ENCODE peak calls at places on chromosomes 13 and 19, in nine cellular contexts. D, F, B, X, N, H, A, J and C are unnamed samples. For H3K4me1, the result is how much of the 10 kb centered on the place peaks cover.

GRCh38 chr13:75319244-75319643 is 162.7 kb downstream of the TBC1D4 start:
- DNase-seq in D (no peak), A (no peak), J (no peak), X (no peak), N (no peak), H (peak), B (no peak), F (no peak), C (no peak)

GRCh38 chr13:111929036-111929616 is 137.8 kb upstream of the SOX1 start:
- DNase-seq in F (no peak), N (no peak), J (no peak), B (no peak), H (no peak), X (no peak), A (no peak), D (no peak), C (no peak)

GRCh38 chr13:110483386-110483785 is 78.1 kb downstream of the RAB20 start:
- DNase-seq in J (no peak), A (no peak), N (no peak), D (no peak), F (no peak), H (no peak), X (no peak), B (no peak), C (no peak)

GRCh38 chr19:38148337-38148736 is 75.7 kb downstream of the DPF1 start:
- DNase-seq in D (no peak), N (no peak), F (no peak), X (no peak), H (no peak), A (no peak), B (no peak), J (no peak), C (no peak)

GRCh38 chr13:39777527-39778061 is 122.1 kb downstream of the COG6 start:
- DNase-seq in A (peak), J (peak), B (no peak), H (peak), X (peak), D (peak), N (no peak), F (peak), C (peak)

GRCh38 chr19:17404015-17404414 is 1.4 kb downstream of the BST2 start:
- DNase-seq in D (no peak), J (no peak), F (no peak), N (no peak), A (peak), X (no peak), B (no peak), H (no peak), C (no peak)

GRCh38 chr13:101424381-101425155 is 8.3 kb upstream of the NALCN start:
- DNase-seq in D (no peak), H (peak), X (no peak), A (no peak), N (no peak), J (no peak), B (no peak), F (no peak), C (no peak)

GRCh38 chr19:1865172-1866010 is 2.0 kb upstream of the KLF16 start:
- DNase-seq in B (peak), A (no peak), N (no peak), X (no peak), H (no peak), J (no peak), F (no peak), D (no peak), C (no peak)

GRCh38 chr13:110911880-110912279 is 3.0 kb downstream of the ANKRD10 start:
- DNase-seq in B (no peak), X (no peak), F (no peak), H (peak), D (no peak), A (no peak), J (no peak), N (no peak), C (no peak)

GRCh38 chr13:44230736-44231135 is 142.9 kb upstream of the SERP2 start:
- DNase-seq in J (no peak), H (peak), N (no peak), A (no peak), B (no peak), F (no peak), D (no peak), X (no peak), C (no peak)

GRCh38 chr13:20882206-20882605 is 20.3 kb downstream of the XPO4 start:
- DNase-seq in D (no peak), F (no peak), A (no peak), N (no peak), J (peak), X (no peak), B (no peak), H (peak), C (no peak)

GRCh38 chr13:81686877-81687276 is 1346.0 kb upstream of the SPRY2 start:
- DNase-seq in A (peak), X (no peak), D (no peak), H (peak), N (no peak), F (no peak), B (no peak), J (no peak), C (no peak)

GRCh38 chr19:47514151-47514868 is 553 bp downstream of the NAPA start:
- DNase-seq in X (no peak), J (no peak), H (no peak), A (no peak), F (no peak), B (no peak), N (no peak), D (no peak), C (no peak)

GRCh38 chr19:42658148-42658547 is 63.4 kb upstream of the CEACAM8 start:
- DNase-seq in J (no peak), B (no peak), A (no peak), H (peak), X (no peak), D (no peak), F (no peak), N (no peak), C (no peak)

GRCh38 chr19:33438016-33438671 is 64.6 kb downstream of the CEBPG start:
- DNase-seq in X (no peak), B (no peak), N (no peak), D (no peak), F (no peak), H (peak), J (no peak), A (no peak), C (peak)

GRCh38 chr13:80862466-80862865 is 521.5 kb upstream of the SPRY2 start:
- DNase-seq in H (no peak), X (no peak), B (no peak), J (no peak), N (no peak), A (no peak), F (no peak), D (no peak), C (no peak)

GRCh38 chr13:29073762-29074161 is 253.6 kb downstream of the MTUS2 start:
- DNase-seq in D (no peak), N (no peak), F (no peak), H (no peak), A (no peak), X (no peak), J (peak), B (no peak), C (no peak)

GRCh38 chr19:3722443-3723109 is 14.4 kb downstream of the TJP3 start:
- DNase-seq in A (no peak), N (no peak), F (no peak), H (no peak), D (no peak), J (peak), X (no peak), B (peak), C (peak)

DNA sequence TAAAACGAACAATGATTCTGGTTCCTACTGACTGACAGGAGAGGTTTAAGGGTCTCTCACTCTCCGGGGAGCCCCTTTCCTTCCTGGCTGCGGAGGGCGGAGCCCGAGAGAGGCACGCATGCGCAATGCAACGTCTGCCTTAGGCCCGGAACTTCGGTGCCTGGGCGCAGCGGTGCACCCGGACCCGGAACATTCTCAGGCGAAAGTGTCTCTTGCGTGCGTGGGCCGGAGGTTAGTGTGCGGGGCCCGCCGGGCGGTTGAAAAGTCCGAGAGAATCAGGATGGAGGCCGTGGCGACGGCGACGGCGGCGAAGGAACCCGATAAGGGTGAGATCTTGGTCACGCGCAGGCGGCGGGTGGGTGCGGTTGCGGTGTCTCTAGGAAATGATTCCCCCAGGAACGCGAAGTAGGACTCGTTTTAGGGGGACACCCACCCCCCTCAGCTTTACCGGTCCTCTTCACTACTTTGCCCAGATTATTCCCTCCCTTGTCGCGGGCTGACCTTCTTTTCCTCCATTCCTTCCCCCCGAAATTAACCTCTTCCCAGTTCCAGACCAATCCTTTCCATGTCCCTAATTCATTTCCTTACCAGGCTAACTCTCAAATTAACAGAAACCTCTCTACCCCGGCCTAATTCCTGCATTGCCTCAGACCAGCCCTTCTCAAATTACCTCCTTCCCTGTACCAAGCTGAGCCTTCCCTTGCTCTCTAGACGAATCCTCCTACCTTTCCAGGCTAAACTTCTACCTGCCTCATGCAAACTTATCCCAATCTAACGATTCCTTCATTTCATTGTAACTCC is at the start of gene CCDC97:
- DNase-seq in X (peak), D (peak), N (no peak), H (peak), A (peak), B (peak), J (peak), F (peak), C (peak)
- H3K4me1 ChIP-seq in X (half or more), D (under half), N (under half), H (under half), A (under half), B (under half), J (under half), F (under half), C (under half)

DNA sequence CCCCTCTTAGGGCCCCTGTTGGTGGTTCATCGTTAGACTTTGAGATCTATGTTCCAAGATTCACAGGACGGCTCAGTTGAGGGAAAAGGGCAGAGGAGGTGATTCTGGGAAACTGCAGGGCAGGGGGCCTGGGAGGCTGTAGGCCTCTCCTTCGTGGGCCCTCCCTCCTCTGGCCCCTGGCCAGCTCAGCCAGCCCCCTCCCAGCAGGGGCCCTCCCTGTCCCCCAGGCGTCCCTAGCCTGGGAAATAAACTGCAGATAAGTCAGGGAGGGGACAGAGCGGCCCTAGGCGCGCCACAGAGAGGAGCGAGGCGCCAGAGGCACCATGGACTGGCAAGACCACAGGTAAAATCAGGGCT is 6.5 kb downstream of the HIF3A start:
- DNase-seq in F (no peak), X (no peak), D (no peak), H (no peak), J (no peak), B (no peak), A (no peak), N (no peak), C (peak)
- H3K4me3 ChIP-seq in F (no peak), X (no peak), D (no peak), H (no peak), J (no peak), B (no peak), A (no peak), N (no peak), C (no peak)

GRCh38 chr19:7924241-7924640 is 1.7 kb downstream of the CTXN1 start:
- DNase-seq in N (no peak), B (no peak), D (no peak), J (no peak), X (no peak), F (no peak), H (no peak), A (no peak), C (no peak)
- H3K4me1 ChIP-seq in N (under half), B (half or more), D (under half), J (under half), X (under half), F (under half), H (under half), A (under half), C (under half)

GRCh38 chr13:113904411-113904810 is 40.5 kb upstream of the GAS6 start:
- DNase-seq in D (no peak), F (peak), A (no peak), X (no peak), B (peak), N (no peak), J (peak), H (no peak), C (peak)

GRCh38 chr13:113905018-113905417 is 41.1 kb upstream of the GAS6 start:
- DNase-seq in J (no peak), F (no peak), B (no peak), N (no peak), D (no peak), X (no peak), H (no peak), A (no peak), C (no peak)

GRCh38 chr13:113905942-113906341 is 42.1 kb upstream of the GAS6 start:
- DNase-seq in J (no peak), H (no peak), N (no peak), B (no peak), X (no peak), D (no peak), F (no peak), A (no peak), C (no peak)

GRCh38 chr13:113906566-113906965 is 42.7 kb upstream of the GAS6 start:
- DNase-seq in D (no peak), J (no peak), B (no peak), A (no peak), N (no peak), X (no peak), H (no peak), F (no peak), C (no peak)

GRCh38 chr13:113907637-113908617 is 44.1 kb upstream of the GAS6 start:
- DNase-seq in B (peak), D (no peak), X (no peak), J (peak), F (no peak), A (no peak), H (peak), N (no peak), C (peak)
- H3K4me3 ChIP-seq in B (no peak), D (no peak), X (no peak), J (no peak), F (no peak), A (no peak), H (no peak), N (peak), C (no peak)

GRCh38 chr13:33270906-33271538 is 14.5 kb downstream of the STARD13 start:
- DNase-seq in J (no peak), B (no peak), H (no peak), D (no peak), A (no peak), F (no peak), X (no peak), N (no peak), C (no peak)
- H3K4me1 ChIP-seq in J (under half), B (half or more), H (under half), D (under half), A (under half), F (under half), X (under half), N (under half), C (under half)

GRCh38 chr19:49441210-49441959 is at the start of gene SLC17A7:
- DNase-seq in N (no peak), X (no peak), J (peak), D (peak), A (peak), F (peak), B (peak), H (no peak), C (no peak)

GRCh38 chr19:49439841-49440240 is 1.5 kb downstream of the SLC17A7 start:
- DNase-seq in J (no peak), X (no peak), N (no peak), F (no peak), B (no peak), D (no peak), H (no peak), A (no peak), C (no peak)

GRCh38 chr19:49441960-49442350 is 628 bp upstream of the SLC17A7 start:
- DNase-seq in B (no peak), A (no peak), H (no peak), F (no peak), J (no peak), D (no peak), X (no peak), N (no peak), C (no peak)

GRCh38 chr19:49442354-49442753 is 1.0 kb upstream of the SLC17A7 start:
- DNase-seq in F (peak), X (no peak), J (no peak), D (no peak), B (no peak), N (no peak), H (no peak), A (no peak), C (no peak)

GRCh38 chr19:49440439-49441209 is 703 bp downstream of the SLC17A7 start:
- DNase-seq in A (no peak), J (no peak), H (no peak), X (no peak), D (no peak), N (no peak), F (no peak), B (no peak), C (no peak)
- H3K4me3 ChIP-seq in A (peak), J (no peak), H (no peak), X (no peak), D (no peak), N (peak), F (no peak), B (no peak), C (no peak)